ENCODE peak calls at places on chromosomes 7 and 10, in five cellular contexts. One of them, this sample, is unnamed.

GRCh38 chr7:82665966-82666507 is 222.5 kb upstream of the CACNA2D1 start:
- DNase-seq in pancreas: no peak
- DNase-seq in astrocyte of the spinal cord: no peak
- DNase-seq in AG10803: no peak
- DNase-seq in hepatocyte: no peak
- DNase-seq in this sample: no peak

GRCh38 chr7:4249241-4249640 is 432.9 kb upstream of the FOXK1 start:
- DNase-seq in pancreas: no peak
- DNase-seq in astrocyte of the spinal cord: no peak
- DNase-seq in AG10803: no peak
- DNase-seq in hepatocyte: no peak
- DNase-seq in this sample: no peak

GRCh38 chr10:32110790-32111189 is 54.6 kb upstream of the KIF5B start:
- DNase-seq in pancreas: no peak
- DNase-seq in astrocyte of the spinal cord: no peak
- DNase-seq in AG10803: no peak
- DNase-seq in hepatocyte: no peak
- DNase-seq in this sample: no peak

GRCh38 chr10:29949411-29950011 is 109.9 kb downstream of the JCAD start:
- DNase-seq in astrocyte of the spinal cord: peak; percentile 99
- DNase-seq in AG10803: peak; percentile 98
- DNase-seq in hepatocyte: no peak
- DNase-seq in pancreas: no peak
- DNase-seq in this sample: no peak

GRCh38 chr7:159119851-159120539 is 24.7 kb downstream of the VIPR2 start:
- DNase-seq in hepatocyte: no peak
- DNase-seq in AG10803: no peak
- DNase-seq in pancreas: no peak
- DNase-seq in astrocyte of the spinal cord: no peak
- DNase-seq in this sample: no peak

GRCh38 chr7:149564340-149565095 is 66.9 kb upstream of the ZNF746 start:
- DNase-seq in AG10803: peak; percentile 25
- DNase-seq in pancreas: no peak
- DNase-seq in hepatocyte: no peak
- DNase-seq in astrocyte of the spinal cord: no peak
- DNase-seq in this sample: no peak

GRCh38 chr10:13337128-13337826 is 10.8 kb downstream of the SEPHS1 start:
- DNase-seq in hepatocyte: no peak
- DNase-seq in astrocyte of the spinal cord: no peak
- DNase-seq in AG10803: no peak
- DNase-seq in pancreas: no peak
- DNase-seq in this sample: no peak

GRCh38 chr7:115417662-115418061 is 495.8 kb downstream of the MDFIC start:
- DNase-seq in hepatocyte: no peak
- DNase-seq in astrocyte of the spinal cord: no peak
- DNase-seq in AG10803: no peak
- DNase-seq in pancreas: no peak
- DNase-seq in this sample: peak; percentile 9

GRCh38 chr10:96311180-96311697 is 7.0 kb downstream of the DNTT start:
- DNase-seq in hepatocyte: no peak
- DNase-seq in pancreas: no peak
- DNase-seq in AG10803: no peak
- DNase-seq in astrocyte of the spinal cord: no peak
- DNase-seq in this sample: no peak

GRCh38 chr10:69318997-69319727 is 40.9 kb downstream of the HK1 start:
- DNase-seq in hepatocyte: peak; percentile 71
- DNase-seq in astrocyte of the spinal cord: peak; percentile 59
- DNase-seq in AG10803: peak; percentile 62
- DNase-seq in pancreas: peak; percentile 66
- DNase-seq in this sample: peak; percentile 61

GRCh38 chr10:30813872-30814471 is 184.4 kb upstream of the LYZL2 start:
- DNase-seq in AG10803: peak; percentile 70
- DNase-seq in astrocyte of the spinal cord: peak; percentile 92
- DNase-seq in hepatocyte: peak; percentile 43
- DNase-seq in pancreas: no peak
- DNase-seq in this sample: no peak

DNA sequence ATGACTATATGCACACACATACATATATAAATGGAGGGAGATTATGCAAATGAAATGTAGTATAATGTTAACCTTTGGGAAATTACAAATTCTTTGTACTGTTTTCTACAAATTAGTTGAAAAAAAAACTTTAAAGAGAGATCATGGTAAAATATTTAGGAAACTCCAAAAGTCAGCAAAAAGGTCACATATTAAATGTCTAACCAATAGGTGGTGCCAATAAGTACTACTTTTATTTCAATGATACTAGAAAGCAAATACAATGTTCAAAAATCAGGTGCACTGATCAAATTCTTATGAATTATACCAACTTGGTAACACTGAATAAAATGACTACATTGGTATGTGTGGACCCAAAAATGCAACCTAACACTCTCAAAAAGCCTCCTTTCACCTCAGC is 276.9 kb downstream of the DOCK4 start:
- DNase-seq in AG10803: no peak
- DNase-seq in pancreas: no peak
- DNase-seq in hepatocyte: no peak
- DNase-seq in astrocyte of the spinal cord: no peak
- DNase-seq in this sample: no peak
- TF ChIP-seq CTCF in AG10803: no peak
- TF ChIP-seq CTCF in pancreas: no peak
- TF ChIP-seq CTCF in hepatocyte: no peak
- TF ChIP-seq CTCF in astrocyte of the spinal cord: no peak
- TF ChIP-seq CTCF in this sample: no peak

GRCh38 chr10:26770069-26770468 is 72.6 kb downstream of the PDSS1 start:
- DNase-seq in AG10803: no peak
- DNase-seq in pancreas: no peak
- DNase-seq in hepatocyte: no peak
- DNase-seq in astrocyte of the spinal cord: no peak
- DNase-seq in this sample: no peak

GRCh38 chr10:26765549-26765948 is 68.0 kb downstream of the PDSS1 start:
- DNase-seq in AG10803: peak; percentile 14
- DNase-seq in pancreas: no peak
- DNase-seq in astrocyte of the spinal cord: no peak
- DNase-seq in hepatocyte: no peak
- DNase-seq in this sample: no peak
- TF ChIP-seq CTCF in AG10803: no peak
- TF ChIP-seq CTCF in pancreas: no peak
- TF ChIP-seq CTCF in astrocyte of the spinal cord: no peak
- TF ChIP-seq CTCF in hepatocyte: no peak
- TF ChIP-seq CTCF in this sample: no peak

GRCh38 chr7:142024547-142024946 is 28.9 kb downstream of the MGAM start:
- DNase-seq in pancreas: no peak
- DNase-seq in AG10803: peak; percentile 7
- DNase-seq in hepatocyte: no peak
- DNase-seq in astrocyte of the spinal cord: peak; percentile 20
- DNase-seq in this sample: no peak
- TF ChIP-seq CTCF in pancreas: no peak
- TF ChIP-seq CTCF in AG10803: no peak
- TF ChIP-seq CTCF in hepatocyte: no peak
- TF ChIP-seq CTCF in astrocyte of the spinal cord: no peak
- TF ChIP-seq CTCF in this sample: no peak

GRCh38 chr10:49534670-49535381 is 4.1 kb downstream of the ERCC6 start:
- DNase-seq in hepatocyte: no peak
- DNase-seq in AG10803: peak; percentile 76
- DNase-seq in astrocyte of the spinal cord: peak; percentile 69
- DNase-seq in pancreas: no peak
- DNase-seq in this sample: no peak

GRCh38 chr10:49539320-49539885 is 482 bp upstream of the ERCC6 start:
- DNase-seq in pancreas: peak; percentile 43
- DNase-seq in AG10803: peak; percentile 48
- DNase-seq in astrocyte of the spinal cord: peak; percentile 68
- DNase-seq in hepatocyte: peak; percentile 67
- DNase-seq in this sample: peak; percentile 34

GRCh38 chr10:49542353-49542752 is 3.4 kb upstream of the ERCC6 start:
- DNase-seq in AG10803: no peak
- DNase-seq in hepatocyte: no peak
- DNase-seq in pancreas: no peak
- DNase-seq in astrocyte of the spinal cord: no peak
- DNase-seq in this sample: no peak

GRCh38 chr10:49541762-49542161 is 2.8 kb upstream of the ERCC6 start:
- DNase-seq in pancreas: no peak
- DNase-seq in hepatocyte: no peak
- DNase-seq in AG10803: no peak
- DNase-seq in astrocyte of the spinal cord: no peak
- DNase-seq in this sample: no peak

DNA sequence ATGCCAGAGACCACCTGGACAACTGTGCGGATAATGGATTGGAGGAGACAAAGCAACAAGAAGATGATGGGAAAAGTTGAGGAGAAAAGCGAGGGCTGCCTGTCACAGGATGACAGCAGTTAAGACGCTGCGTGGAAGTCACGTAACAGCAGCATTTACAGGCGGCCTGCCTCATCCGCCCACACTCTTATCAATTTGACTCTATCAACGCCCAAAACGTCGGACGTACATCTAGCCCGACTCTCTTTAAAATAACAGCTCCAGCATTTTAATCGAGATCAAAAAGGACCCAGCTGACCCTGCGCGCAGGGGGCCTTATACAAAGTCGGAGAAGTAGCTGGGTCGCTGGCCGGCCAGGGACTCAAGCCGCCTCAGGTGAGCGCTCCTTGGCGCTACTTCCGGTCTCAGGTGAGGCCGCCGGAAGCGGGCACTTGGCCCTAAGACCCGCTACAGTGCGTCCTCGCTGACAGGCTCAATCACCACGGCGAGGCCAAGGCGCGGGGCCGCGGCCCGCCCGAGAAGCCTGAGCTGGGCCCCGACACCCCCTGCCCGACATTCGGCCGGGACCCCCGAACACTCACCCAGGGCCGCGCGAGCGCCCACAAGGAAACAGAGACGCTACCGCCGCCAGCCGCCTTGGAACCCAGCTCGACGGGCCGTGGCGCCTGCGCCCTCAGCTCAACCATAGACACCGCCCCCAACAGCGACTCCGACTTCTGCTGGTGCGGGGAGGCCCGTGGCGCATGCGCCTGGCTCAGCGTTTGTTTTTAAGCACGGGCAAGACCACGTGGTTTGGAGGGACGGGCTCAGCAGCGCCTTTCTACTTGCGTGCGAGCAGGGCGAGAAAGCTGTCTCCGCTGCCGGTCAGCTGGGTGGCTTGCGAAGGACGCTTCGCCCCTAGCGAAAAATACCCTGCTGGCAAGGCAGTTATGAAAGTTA is at the start of gene ERCC6:
- DNase-seq in hepatocyte: peak; percentile 99
- DNase-seq in AG10803: peak; percentile 99
- DNase-seq in pancreas: peak; percentile 97
- DNase-seq in astrocyte of the spinal cord: peak; percentile 98
- DNase-seq in this sample: peak; percentile 97
- TF ChIP-seq CTCF in hepatocyte: no peak
- TF ChIP-seq CTCF in AG10803: peak; percentile 6
- TF ChIP-seq CTCF in pancreas: no peak
- TF ChIP-seq CTCF in astrocyte of the spinal cord: no peak
- TF ChIP-seq CTCF in this sample: no peak

DNA sequence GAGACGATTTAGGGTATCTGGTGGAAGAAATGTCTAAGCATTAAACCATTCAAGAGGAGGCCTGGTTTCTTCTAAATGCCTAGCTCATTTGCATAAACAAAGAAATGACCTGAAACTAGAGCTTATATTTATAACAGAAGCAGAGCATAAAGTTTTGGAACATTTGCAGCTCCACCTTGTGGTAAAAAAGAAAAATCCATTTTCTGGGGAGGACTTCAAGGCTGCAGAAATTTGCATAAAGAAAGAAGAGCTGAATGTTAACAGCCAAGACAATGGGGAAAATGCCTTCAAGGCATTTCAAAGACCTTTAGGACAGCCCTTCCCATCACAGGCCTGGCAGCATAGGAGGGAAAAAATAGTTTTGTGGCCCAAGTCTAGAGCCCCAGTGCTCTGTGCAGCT is 362.0 kb downstream of the ZNF248 start:
- DNase-seq in pancreas: no peak
- DNase-seq in AG10803: peak; percentile 0
- DNase-seq in hepatocyte: no peak
- DNase-seq in astrocyte of the spinal cord: no peak
- DNase-seq in this sample: no peak
- TF ChIP-seq CTCF in pancreas: no peak
- TF ChIP-seq CTCF in AG10803: no peak
- TF ChIP-seq CTCF in hepatocyte: peak; percentile 22
- TF ChIP-seq CTCF in astrocyte of the spinal cord: no peak
- TF ChIP-seq CTCF in this sample: no peak

GRCh38 chr7:2412587-2413201 is 9.3 kb downstream of the CHST12 start:
- DNase-seq in astrocyte of the spinal cord: peak; percentile 18
- DNase-seq in hepatocyte: no peak
- DNase-seq in pancreas: no peak
- DNase-seq in AG10803: no peak
- DNase-seq in this sample: no peak

GRCh38 chr7:2411049-2411448 is 7.6 kb downstream of the CHST12 start:
- DNase-seq in pancreas: no peak
- DNase-seq in hepatocyte: no peak
- DNase-seq in astrocyte of the spinal cord: no peak
- DNase-seq in AG10803: no peak
- DNase-seq in this sample: no peak

GRCh38 chr7:2409745-2410414 is 6.5 kb downstream of the CHST12 start:
- DNase-seq in AG10803: no peak
- DNase-seq in hepatocyte: no peak
- DNase-seq in pancreas: no peak
- DNase-seq in astrocyte of the spinal cord: no peak
- DNase-seq in this sample: no peak

GRCh38 chr7:2416659-2417058 is 13.2 kb downstream of the CHST12 start:
- DNase-seq in pancreas: no peak
- DNase-seq in AG10803: no peak
- DNase-seq in astrocyte of the spinal cord: no peak
- DNase-seq in hepatocyte: no peak
- DNase-seq in this sample: no peak

DNA sequence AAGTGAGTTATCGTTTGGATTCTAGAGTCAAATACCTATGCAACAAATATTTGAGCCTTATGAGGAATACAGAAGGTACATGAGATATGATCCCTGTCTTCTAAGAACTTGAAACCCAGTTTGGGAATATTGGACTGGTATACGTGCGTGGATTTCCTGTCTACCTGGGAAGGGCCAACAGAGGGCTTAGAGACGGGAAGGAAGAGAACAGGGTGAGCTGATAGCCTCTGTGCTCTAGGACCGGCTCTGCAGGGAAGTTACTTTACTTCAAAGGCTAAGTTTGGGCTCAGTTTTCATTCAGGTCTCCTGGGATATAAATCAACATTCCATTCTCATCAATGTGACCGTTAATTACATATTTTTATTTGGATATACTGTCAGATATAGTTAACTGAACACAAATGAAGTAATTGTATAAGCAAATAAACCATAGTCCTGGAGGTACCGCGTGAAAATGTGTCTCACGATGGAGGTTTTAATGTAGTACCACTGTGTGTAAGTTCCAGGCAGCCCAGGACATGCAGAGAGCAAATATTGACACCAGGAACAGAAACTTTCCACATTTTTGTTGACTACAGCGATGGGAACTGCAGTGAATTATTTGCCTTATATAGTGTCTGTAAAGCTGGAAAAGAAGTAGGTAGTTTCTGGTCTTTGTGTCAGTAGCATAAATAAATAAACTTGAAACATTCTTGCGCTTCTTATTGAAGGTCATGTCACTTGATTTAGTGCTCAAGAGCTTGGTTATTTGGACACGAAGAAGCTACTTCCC is 8.6 kb downstream of the CHST12 start:
- DNase-seq in astrocyte of the spinal cord: no peak
- DNase-seq in pancreas: no peak
- DNase-seq in hepatocyte: no peak
- DNase-seq in AG10803: no peak
- DNase-seq in this sample: no peak
- TF ChIP-seq CTCF in astrocyte of the spinal cord: no peak
- TF ChIP-seq CTCF in pancreas: no peak
- TF ChIP-seq CTCF in hepatocyte: no peak
- TF ChIP-seq CTCF in AG10803: no peak
- TF ChIP-seq CTCF in this sample: no peak